ENCODE peak calls at places on chromosomes 16 and 17, in four cellular contexts. N is tibial nerve, L is fibroblast of the aortic adventitia, R is left lung. G is an unnamed sample.

GRCh38 chr17:1577186-1577585 is 14.6 kb upstream of the PITPNA start:
- DNase-seq in N (peak; percentile 87), R (peak; percentile 97), L (peak; percentile 98), G (peak; percentile 80)

GRCh38 chr16:12162151-12162559 is 185.6 kb downstream of the SNX29 start:
- DNase-seq in R (no peak), L (peak; percentile 56), N (no peak), G (no peak)

GRCh38 chr16:57575468-57576277 is 33.2 kb downstream of the ADGRG5 start:
- DNase-seq in N (no peak), L (no peak), R (no peak), G (no peak)

GRCh38 chr16:53785044-53785443 is 81.1 kb downstream of the FTO start:
- DNase-seq in L (peak; percentile 32), R (no peak), N (no peak), G (peak; percentile 58)

GRCh38 chr16:278863-279366 is 1.5 kb upstream of the ARHGDIG start:
- DNase-seq in L (peak; percentile 13), N (no peak), R (no peak), G (no peak)

GRCh38 chr17:79811036-79811887 is 14.4 kb upstream of the CBX8 start:
- DNase-seq in L (no peak), N (no peak), R (peak; percentile 81), G (no peak)

GRCh38 chr17:50949128-50950001 is 83.2 kb upstream of the TOB1 start:
- DNase-seq in N (no peak), L (no peak), R (peak; percentile 65), G (no peak)

GRCh38 chr17:42129109-42129837 is 6.7 kb downstream of the HSPB9 start:
- DNase-seq in N (no peak), R (no peak), L (no peak), G (no peak)

GRCh38 chr16:88721815-88722755 is 15.8 kb downstream of the CTU2 start:
- DNase-seq in N (no peak), L (no peak), R (no peak), G (no peak)

GRCh38 chr17:27651411-27652345 is 20.7 kb downstream of the LGALS9 start:
- DNase-seq in L (peak; percentile 53), R (no peak), N (peak; percentile 82), G (no peak)

GRCh38 chr17:50219345-50219744 is 17.9 kb upstream of the COL1A1 start:
- DNase-seq in L (peak; percentile 88), R (no peak), N (no peak), G (peak; percentile 67)

GRCh38 chr16:68242926-68243858 is 2.0 kb upstream of the PLA2G15 start:
- DNase-seq in R (no peak), L (no peak), N (no peak), G (no peak)

GRCh38 chr17:56203430-56203829 is 50.2 kb downstream of the ANKFN1 start:
- DNase-seq in N (no peak), R (no peak), L (peak; percentile 13), G (no peak)

GRCh38 chr16:13186813-13187212 is 285.4 kb downstream of the SHISA9 start:
- DNase-seq in L (no peak), R (no peak), N (no peak), G (no peak)

GRCh38 chr17:82270651-82271050 is 2.8 kb downstream of the CSNK1D start:
- DNase-seq in R (peak; percentile 60), N (no peak), L (no peak), G (no peak)
- H3K4me3 ChIP-seq in R (no peak overlapping the region), N (no peak overlapping the region), L (no peak overlapping the region), G (no peak overlapping the region)

GRCh38 chr16:90047714-90048346 is 28.6 kb upstream of the DBNDD1 start:
- DNase-seq in L (no peak), R (no peak), N (no peak), G (no peak)
- H3K4me3 ChIP-seq in L (no peak overlapping the region), R (peak overlapping the region; percentile 33), N (peak overlapping the region; percentile 40), G (peak overlapping the region; percentile 41)

GRCh38 chr17:17836818-17837379 is at the start of gene SREBF1:
- DNase-seq in N (peak; percentile 36), L (no peak), R (peak; percentile 94), G (no peak)
- H3K4me3 ChIP-seq in N (peak within 1 kb of the TSS; percentile 93), L (peak within 1 kb of the TSS; percentile 92), R (peak within 1 kb of the TSS; percentile 90), G (peak within 1 kb of the TSS; percentile 79)

GRCh38 chr17:82238562-82239201 is 9.8 kb downstream of the SLC16A3 start:
- DNase-seq in L (peak; percentile 55), N (peak; percentile 50), R (peak; percentile 94), G (no peak)

GRCh38 chr17:82240506-82241182 is 11.8 kb downstream of the SLC16A3 start:
- DNase-seq in L (no peak), R (peak; percentile 61), N (no peak), G (no peak)

GRCh38 chr17:82237746-82238561 is 9.1 kb downstream of the SLC16A3 start:
- DNase-seq in R (peak; percentile 79), L (no peak), N (no peak), G (no peak)

GRCh38 chr17:82239926-82240505 is 11.2 kb downstream of the SLC16A3 start:
- DNase-seq in L (no peak), R (peak; percentile 82), N (no peak), G (no peak)

DNA sequence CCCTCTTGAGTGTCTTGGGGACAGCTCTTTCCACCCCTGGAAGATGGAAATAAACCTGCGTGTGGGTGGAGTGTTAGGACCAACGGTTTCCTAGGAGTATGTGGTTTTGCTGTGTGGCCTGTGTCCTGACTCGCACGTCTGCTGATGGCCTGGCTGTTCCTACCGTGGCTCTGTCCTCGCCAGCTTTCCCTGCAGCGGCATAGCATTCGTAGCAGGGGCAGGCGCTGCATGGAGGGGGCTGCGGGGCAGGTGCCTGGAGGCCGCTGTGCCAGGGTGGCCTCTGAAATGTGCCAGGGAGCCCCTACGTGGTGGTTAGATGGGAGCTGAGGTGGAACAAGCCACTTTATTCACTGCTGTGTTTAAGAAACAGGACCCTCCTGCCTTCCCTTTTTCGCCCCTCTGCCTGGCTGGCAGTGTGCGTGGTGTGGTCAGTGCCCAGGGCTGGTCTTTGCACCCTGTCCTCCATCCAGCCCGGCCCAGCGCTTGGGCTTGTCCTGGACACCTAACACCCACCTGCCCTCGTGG is 10.6 kb downstream of the SLC16A3 start:
- DNase-seq in L (no peak), R (peak; percentile 75), N (no peak), G (no peak)
- H3K4me3 ChIP-seq in L (no peak overlapping the region), R (no peak overlapping the region), N (no peak overlapping the region), G (no peak overlapping the region)

GRCh38 chr17:63041722-63042121 is 75.7 kb downstream of the TANC2 start:
- DNase-seq in L (no peak), R (no peak), N (no peak), G (no peak)

GRCh38 chr17:63040816-63041215 is 74.8 kb downstream of the TANC2 start:
- DNase-seq in R (no peak), N (no peak), L (no peak), G (no peak)

GRCh38 chr17:63041251-63041650 is 75.2 kb downstream of the TANC2 start:
- DNase-seq in N (no peak), L (peak; percentile 31), R (no peak), G (no peak)

GRCh38 chr17:63039899-63040602 is 74.0 kb downstream of the TANC2 start:
- DNase-seq in N (no peak), R (no peak), L (peak; percentile 69), G (no peak)

GRCh38 chr17:63039342-63039741 is 73.3 kb downstream of the TANC2 start:
- DNase-seq in N (no peak), R (no peak), L (peak; percentile 34), G (no peak)
- H3K4me3 ChIP-seq in N (no peak overlapping the region), R (no peak overlapping the region), L (peak overlapping the region; percentile 54), G (no peak overlapping the region)

GRCh38 chr17:82338858-82339633 is 5.5 kb upstream of the SECTM1 start:
- DNase-seq in N (peak; percentile 38), R (peak; percentile 69), L (peak; percentile 71), G (peak; percentile 29)
- H3K4me3 ChIP-seq in N (peak overlapping the region; percentile 12), R (peak overlapping the region; percentile 7), L (peak overlapping the region; percentile 53), G (peak overlapping the region; percentile 2)

GRCh38 chr17:63477471-63478440 is 895 bp downstream of the ACE start:
- DNase-seq in L (no peak), R (peak; percentile 70), N (no peak), G (no peak)
- H3K4me3 ChIP-seq in L (peak overlapping the region; percentile 61), R (peak overlapping the region; percentile 42), N (peak overlapping the region; percentile 32), G (peak overlapping the region; percentile 44)

GRCh38 chr17:78323821-78324390 is 36.0 kb downstream of the SOCS3 start:
- DNase-seq in L (no peak), R (peak; percentile 43), N (no peak), G (no peak)
- H3K4me3 ChIP-seq in L (no peak overlapping the region), R (no peak overlapping the region), N (no peak overlapping the region), G (no peak overlapping the region)

GRCh38 chr17:75861927-75862317 is 6.8 kb upstream of the WBP2 start:
- DNase-seq in L (peak; percentile 72), N (peak; percentile 41), R (no peak), G (no peak)

GRCh38 chr17:75869282-75870141 is 8.9 kb downstream of the TRIM47 start:
- DNase-seq in N (peak; percentile 65), R (no peak), L (peak; percentile 87), G (no peak)

GRCh38 chr17:75864448-75864871 is 9.3 kb upstream of the WBP2 start:
- DNase-seq in N (peak; percentile 56), R (no peak), L (peak; percentile 87), G (peak; percentile 41)
- H3K4me3 ChIP-seq in N (no peak overlapping the region), R (no peak overlapping the region), L (no peak overlapping the region), G (no peak overlapping the region)

G was measured in skeletal muscle cell.